ENCODE peak calls at places on chromosomes 2 and 18, in nine cellular contexts. F is mammary epithelial cell, O is neuronal stem cell, I is fibroblast of lung, A is PC-3, M is GM23248, V is mesenchymal stem cell, D is colonic mucosa, P is adipocyte. T is an unnamed sample.

GRCh38 chr2:71863338-71863737 is 284.3 kb downstream of the CYP26B1 start:
- DNase-seq in F (no peak), O (no peak), I (no peak), A (no peak), M (no peak), V (no peak), D (no peak), P (no peak), T (no peak)

GRCh38 chr2:30608643-30609042 is 161.6 kb downstream of the LCLAT1 start:
- DNase-seq in F (no peak), O (no peak), I (no peak), A (peak; percentile 29), M (peak; percentile 10), V (no peak), D (no peak), P (no peak), T (no peak)

GRCh38 chr2:128376241-128377041 is 57.8 kb upstream of the HS6ST1 start:
- DNase-seq in F (no peak), O (no peak), I (no peak), A (no peak), M (no peak), V (no peak), D (no peak), P (no peak), T (no peak)

GRCh38 chr2:173059941-173060575 is 15.6 kb upstream of the MAP3K20 start:
- DNase-seq in F (no peak), O (no peak), I (peak; percentile 66), A (no peak), M (peak; percentile 70), V (no peak), D (no peak), P (peak; percentile 86), T (no peak)

GRCh38 chr2:149449017-149449416 is 118.6 kb downstream of the LYPD6 start:
- DNase-seq in F (no peak), O (no peak), I (no peak), A (no peak), M (no peak), V (no peak), D (no peak), P (no peak), T (no peak)

GRCh38 chr2:197803033-197803444 is 1.4 kb upstream of the PLCL1 start:
- DNase-seq in F (peak; percentile 13), O (no peak), I (peak; percentile 76), A (peak; percentile 63), M (peak; percentile 75), V (peak; percentile 65), D (no peak), P (peak; percentile 87), T (peak; percentile 58)

GRCh38 chr2:233142355-233142897 is 82.3 kb downstream of the INPP5D start:
- DNase-seq in F (no peak), O (no peak), I (no peak), A (no peak), M (no peak), V (no peak), D (no peak), P (no peak), T (no peak)

GRCh38 chr2:144780983-144781382 is 261.1 kb upstream of the ZEB2 start:
- DNase-seq in F (no peak), O (no peak), I (no peak), A (no peak), M (peak; percentile 49), V (peak; percentile 16), D (no peak), P (peak; percentile 72), T (no peak)

GRCh38 chr2:10141736-10142639 is 19.4 kb downstream of the RRM2 start:
- DNase-seq in F (no peak), O (no peak), I (no peak), A (peak; percentile 41), M (peak; percentile 35), V (no peak), D (peak; percentile 37), P (peak; percentile 36), T (peak; percentile 60)

GRCh38 chr2:228446732-228447131 is 265.2 kb upstream of the SPHKAP start:
- DNase-seq in F (no peak), O (no peak), I (peak; percentile 3), A (no peak), M (peak; percentile 62), V (no peak), D (no peak), P (peak; percentile 38), T (no peak)

GRCh38 chr18:671405-671804 is 14.0 kb downstream of the TYMS start:
- DNase-seq in F (no peak), O (no peak), I (no peak), A (no peak), M (no peak), V (no peak), D (no peak), P (no peak), T (no peak)

GRCh38 chr2:172052000-172052983 is 33.0 kb upstream of the DLX1 start:
- DNase-seq in F (peak; percentile 5), O (no peak), I (peak; percentile 73), A (no peak), M (no peak), V (peak; percentile 44), D (no peak), P (peak; percentile 74), T (no peak)

GRCh38 chr18:25074925-25075693 is 276.9 kb downstream of the ZNF521 start:
- DNase-seq in F (no peak), O (no peak), I (no peak), A (no peak), M (no peak), V (no peak), D (no peak), P (no peak), T (peak; percentile 47)

DNA sequence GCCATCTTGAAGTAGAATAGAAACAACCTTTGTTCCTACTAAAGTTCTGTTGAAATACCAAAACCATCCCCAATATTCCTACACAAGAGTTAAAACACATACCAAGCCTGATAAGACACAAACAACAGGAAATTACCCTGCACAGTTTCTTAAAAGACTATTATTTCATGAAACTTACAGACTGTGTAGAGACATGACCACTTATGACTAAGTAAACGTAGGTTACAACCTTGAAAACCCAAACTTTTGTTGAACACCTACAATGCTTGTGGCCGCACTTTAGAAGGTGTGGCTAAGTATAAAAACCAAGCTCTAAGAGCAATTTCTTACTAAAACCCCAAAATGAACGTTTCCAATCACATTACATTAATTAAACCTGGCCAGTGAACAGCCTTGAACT is 2.0 kb downstream of the SMAD2 start:
- DNase-seq in F (peak; percentile 88), O (no peak), I (peak; percentile 33), A (peak; percentile 7), M (peak; percentile 18), V (no peak), D (no peak), P (peak; percentile 24), T (no peak)
- H3K9ac ChIP-seq in F (no peak overlapping the region), O (no peak overlapping the region), I (no peak overlapping the region), A (peak overlapping the region; percentile 96), M (peak overlapping the region; percentile 95), V (peak overlapping the region; percentile 97), D (no peak overlapping the region), P (peak overlapping the region; percentile 90), T (peak overlapping the region; percentile 63)

GRCh38 chr2:221073650-221074049 is 498.5 kb downstream of the EPHA4 start:
- DNase-seq in F (no peak), O (no peak), I (no peak), A (no peak), M (no peak), V (no peak), D (no peak), P (no peak), T (no peak)

GRCh38 chr2:221074238-221074637 is 497.9 kb downstream of the EPHA4 start:
- DNase-seq in F (no peak), O (no peak), I (no peak), A (no peak), M (no peak), V (no peak), D (no peak), P (no peak), T (no peak)

GRCh38 chr2:221077799-221078198 is 494.3 kb downstream of the EPHA4 start:
- DNase-seq in F (no peak), O (no peak), I (no peak), A (no peak), M (no peak), V (no peak), D (no peak), P (no peak), T (no peak)

GRCh38 chr2:221077241-221077640 is 494.9 kb downstream of the EPHA4 start:
- DNase-seq in F (no peak), O (no peak), I (no peak), A (no peak), M (no peak), V (no peak), D (no peak), P (no peak), T (no peak)

GRCh38 chr2:221075203-221075602 is 496.9 kb downstream of the EPHA4 start:
- DNase-seq in F (no peak), O (no peak), I (peak; percentile 56), A (peak; percentile 19), M (peak; percentile 67), V (peak; percentile 65), D (no peak), P (peak; percentile 73), T (no peak)
- H3K9ac ChIP-seq in F (no peak overlapping the region), O (no peak overlapping the region), I (no peak overlapping the region), A (no peak overlapping the region), M (no peak overlapping the region), V (peak overlapping the region; percentile 37), D (no peak overlapping the region), P (no peak overlapping the region), T (no peak overlapping the region)

DNA sequence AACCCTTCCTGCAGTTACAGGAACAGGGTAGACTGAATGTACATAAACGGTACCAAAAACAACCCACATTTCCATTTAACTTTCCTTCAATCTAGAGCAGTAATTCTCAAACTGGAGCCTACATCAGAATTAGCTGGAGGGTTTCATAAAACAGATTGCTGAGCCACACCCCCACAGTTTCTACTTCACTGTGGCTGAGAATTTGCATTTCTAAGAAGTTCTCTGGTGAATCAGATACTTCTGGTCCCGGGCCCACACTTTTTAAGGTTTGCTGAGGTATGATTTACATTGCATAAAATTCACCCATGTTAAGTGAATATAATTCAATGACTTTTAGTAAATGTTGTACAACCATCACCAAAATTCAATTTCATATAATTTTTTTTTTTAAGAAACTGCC is 113.7 kb downstream of the SRBD1 start:
- DNase-seq in F (no peak), O (no peak), I (no peak), A (no peak), M (peak; percentile 58), V (no peak), D (no peak), P (peak; percentile 46), T (no peak)
- H3K9ac ChIP-seq in F (no peak overlapping the region), O (no peak overlapping the region), I (no peak overlapping the region), A (no peak overlapping the region), M (no peak overlapping the region), V (no peak overlapping the region), D (no peak overlapping the region), P (no peak overlapping the region), T (no peak overlapping the region)

DNA sequence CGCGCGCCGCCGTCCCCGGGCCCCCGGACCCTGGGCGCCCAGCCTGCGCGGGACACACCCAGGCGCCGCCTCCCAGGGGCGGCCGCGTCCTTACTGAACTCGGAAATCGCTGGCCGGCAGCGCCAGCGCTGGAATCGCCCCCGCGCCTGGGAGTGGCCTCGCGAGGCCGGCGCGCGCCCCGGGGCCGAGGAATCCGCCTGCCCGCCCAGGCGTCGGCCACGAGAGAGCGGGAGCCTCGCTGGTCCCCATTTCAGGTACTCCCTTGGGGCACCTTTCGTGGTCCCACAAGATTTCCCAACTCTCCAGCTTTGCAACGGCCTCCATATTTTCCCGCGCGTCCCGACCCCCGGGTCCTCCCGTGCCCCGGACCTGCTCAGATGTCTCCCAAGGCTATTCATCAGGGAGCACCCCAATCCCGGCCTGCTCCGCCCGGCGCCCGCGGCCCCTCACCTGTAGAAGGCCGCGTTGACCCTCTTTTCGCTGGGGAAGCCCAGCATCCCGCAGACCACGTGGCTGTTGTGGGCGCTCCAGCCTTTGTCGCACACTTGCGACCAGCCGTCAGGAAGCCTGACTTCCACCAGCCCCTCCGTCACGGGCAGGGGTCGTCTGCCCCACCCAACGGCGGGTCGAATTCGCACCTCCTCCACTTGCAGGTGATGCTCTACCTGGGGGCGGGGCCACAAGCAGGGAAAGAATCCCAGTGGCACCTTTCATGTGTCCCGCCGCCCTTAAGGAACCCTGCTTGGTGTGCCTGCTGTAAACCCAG is 4.6 kb downstream of the LOXL3 start:
- DNase-seq in F (peak; percentile 57), O (peak; percentile 49), I (no peak), A (peak; percentile 76), M (peak; percentile 90), V (peak; percentile 44), D (peak; percentile 80), P (peak; percentile 90), T (peak; percentile 85)
- H3K9ac ChIP-seq in F (peak overlapping the region; percentile 34), O (peak overlapping the region; percentile 74), I (peak overlapping the region; percentile 45), A (peak overlapping the region; percentile 80), M (peak overlapping the region; percentile 73), V (peak overlapping the region; percentile 82), D (peak overlapping the region; percentile 79), P (peak overlapping the region; percentile 82), T (no peak overlapping the region)

T was measured in neural progenitor cell.